ENCODE peak calls at places on chromosome 12, in nine cellular contexts. One of them, this sample, is unnamed.
A peak's percentile ranks its signal among the peaks of the same experiment; 100 is the strongest.

GRCh38 chr12:230925-231671 is 17.1 kb upstream of the SLC6A12 start:
- DNase-seq in body of pancreas: no peak
- DNase-seq in heart right ventricle: no peak
- DNase-seq in brain microvascular endothelial cell: no peak
- DNase-seq in right cardiac atrium: no peak
- DNase-seq in A549: no peak
- DNase-seq in heart left ventricle: no peak
- DNase-seq in Karpas-422: no peak
- DNase-seq in endothelial cell of umbilical vein: no peak
- DNase-seq in this sample: no peak

GRCh38 chr12:69719336-69720316 is 19.0 kb upstream of the RAB3IP start:
- DNase-seq in body of pancreas: no peak
- DNase-seq in heart right ventricle: no peak
- DNase-seq in brain microvascular endothelial cell: no peak
- DNase-seq in right cardiac atrium: no peak
- DNase-seq in A549: no peak
- DNase-seq in heart left ventricle: no peak
- DNase-seq in Karpas-422: no peak
- DNase-seq in endothelial cell of umbilical vein: no peak
- DNase-seq in this sample: no peak

GRCh38 chr12:6451348-6452244 is at the start of gene TAPBPL:
- DNase-seq in body of pancreas: peak; percentile 90
- DNase-seq in heart right ventricle: peak; percentile 90
- DNase-seq in brain microvascular endothelial cell: peak; percentile 70
- DNase-seq in right cardiac atrium: peak; percentile 86
- DNase-seq in A549: peak; percentile 47
- DNase-seq in heart left ventricle: peak; percentile 91
- DNase-seq in Karpas-422: peak; percentile 88
- DNase-seq in endothelial cell of umbilical vein: peak; percentile 89
- DNase-seq in this sample: peak; percentile 80

GRCh38 chr12:122318607-122319311 is 52.5 kb upstream of the VPS33A start:
- DNase-seq in body of pancreas: no peak
- DNase-seq in heart right ventricle: peak; percentile 37
- DNase-seq in brain microvascular endothelial cell: peak; percentile 68
- DNase-seq in right cardiac atrium: no peak
- DNase-seq in A549: peak; percentile 21
- DNase-seq in heart left ventricle: no peak
- DNase-seq in Karpas-422: no peak
- DNase-seq in endothelial cell of umbilical vein: peak; percentile 66
- DNase-seq in this sample: no peak

GRCh38 chr12:97301576-97301975 is 161.0 kb upstream of the RMST start:
- DNase-seq in body of pancreas: no peak
- DNase-seq in heart right ventricle: no peak
- DNase-seq in brain microvascular endothelial cell: no peak
- DNase-seq in right cardiac atrium: no peak
- DNase-seq in A549: no peak
- DNase-seq in heart left ventricle: no peak
- DNase-seq in Karpas-422: no peak
- DNase-seq in endothelial cell of umbilical vein: no peak
- DNase-seq in this sample: no peak

GRCh38 chr12:67697443-67697842 is 48.9 kb downstream of the DYRK2 start:
- DNase-seq in body of pancreas: no peak
- DNase-seq in heart right ventricle: no peak
- DNase-seq in brain microvascular endothelial cell: no peak
- DNase-seq in right cardiac atrium: no peak
- DNase-seq in A549: no peak
- DNase-seq in heart left ventricle: no peak
- DNase-seq in Karpas-422: no peak
- DNase-seq in endothelial cell of umbilical vein: no peak
- DNase-seq in this sample: no peak

GRCh38 chr12:57523706-57524614 is 1.3 kb downstream of the MBD6 start:
- DNase-seq in body of pancreas: no peak
- DNase-seq in heart right ventricle: no peak
- DNase-seq in brain microvascular endothelial cell: no peak
- DNase-seq in right cardiac atrium: no peak
- DNase-seq in A549: no peak
- DNase-seq in heart left ventricle: no peak
- DNase-seq in Karpas-422: peak; percentile 56
- DNase-seq in endothelial cell of umbilical vein: no peak
- DNase-seq in this sample: peak; percentile 36

GRCh38 chr12:64184216-64184615 is 37.9 kb downstream of the KICS2 start:
- DNase-seq in body of pancreas: no peak
- DNase-seq in heart right ventricle: no peak
- DNase-seq in brain microvascular endothelial cell: no peak
- DNase-seq in right cardiac atrium: no peak
- DNase-seq in A549: no peak
- DNase-seq in heart left ventricle: no peak
- DNase-seq in Karpas-422: no peak
- DNase-seq in endothelial cell of umbilical vein: no peak
- DNase-seq in this sample: no peak

GRCh38 chr12:58412466-58412865 is 471.1 kb downstream of the ATP23 start:
- DNase-seq in body of pancreas: no peak
- DNase-seq in heart right ventricle: no peak
- DNase-seq in brain microvascular endothelial cell: no peak
- DNase-seq in right cardiac atrium: no peak
- DNase-seq in A549: no peak
- DNase-seq in heart left ventricle: no peak
- DNase-seq in Karpas-422: no peak
- DNase-seq in endothelial cell of umbilical vein: no peak
- DNase-seq in this sample: no peak

GRCh38 chr12:22938323-22938722 is 313.4 kb downstream of the ETNK1 start:
- DNase-seq in body of pancreas: no peak
- DNase-seq in heart right ventricle: no peak
- DNase-seq in brain microvascular endothelial cell: no peak
- DNase-seq in right cardiac atrium: no peak
- DNase-seq in A549: no peak
- DNase-seq in heart left ventricle: no peak
- DNase-seq in Karpas-422: no peak
- DNase-seq in endothelial cell of umbilical vein: no peak
- DNase-seq in this sample: no peak

GRCh38 chr12:113812431-113813228 is 153.5 kb downstream of the RBM19 start:
- DNase-seq in body of pancreas: no peak
- DNase-seq in heart right ventricle: no peak
- DNase-seq in brain microvascular endothelial cell: no peak
- DNase-seq in right cardiac atrium: no peak
- DNase-seq in A549: no peak
- DNase-seq in heart left ventricle: no peak
- DNase-seq in Karpas-422: no peak
- DNase-seq in endothelial cell of umbilical vein: no peak
- DNase-seq in this sample: no peak

GRCh38 chr12:4997939-4998338 is 45.7 kb upstream of the KCNA5 start:
- DNase-seq in body of pancreas: no peak
- DNase-seq in heart right ventricle: peak; percentile 17
- DNase-seq in brain microvascular endothelial cell: peak; percentile 88
- DNase-seq in right cardiac atrium: peak; percentile 55
- DNase-seq in A549: peak; percentile 26
- DNase-seq in heart left ventricle: peak; percentile 67
- DNase-seq in Karpas-422: no peak
- DNase-seq in endothelial cell of umbilical vein: peak; percentile 17
- DNase-seq in this sample: no peak

GRCh38 chr12:53493610-53494391 is 5.5 kb downstream of the MAP3K12 start:
- DNase-seq in body of pancreas: no peak
- DNase-seq in heart right ventricle: no peak
- DNase-seq in brain microvascular endothelial cell: no peak
- DNase-seq in right cardiac atrium: no peak
- DNase-seq in A549: no peak
- DNase-seq in heart left ventricle: no peak
- DNase-seq in Karpas-422: no peak
- DNase-seq in endothelial cell of umbilical vein: no peak
- DNase-seq in this sample: no peak

GRCh38 chr12:88642675-88643431 is 62.6 kb upstream of the KITLG start:
- DNase-seq in body of pancreas: peak; percentile 22
- DNase-seq in heart right ventricle: no peak
- DNase-seq in brain microvascular endothelial cell: no peak
- DNase-seq in right cardiac atrium: no peak
- DNase-seq in A549: no peak
- DNase-seq in heart left ventricle: no peak
- DNase-seq in Karpas-422: no peak
- DNase-seq in endothelial cell of umbilical vein: no peak
- DNase-seq in this sample: no peak

GRCh38 chr12:88648625-88649024 is 68.4 kb upstream of the KITLG start:
- DNase-seq in body of pancreas: no peak
- DNase-seq in heart right ventricle: no peak
- DNase-seq in brain microvascular endothelial cell: no peak
- DNase-seq in right cardiac atrium: no peak
- DNase-seq in A549: no peak
- DNase-seq in heart left ventricle: no peak
- DNase-seq in Karpas-422: no peak
- DNase-seq in endothelial cell of umbilical vein: no peak
- DNase-seq in this sample: no peak

GRCh38 chr12:88643685-88644084 is 63.4 kb upstream of the KITLG start:
- DNase-seq in body of pancreas: no peak
- DNase-seq in heart right ventricle: no peak
- DNase-seq in brain microvascular endothelial cell: no peak
- DNase-seq in right cardiac atrium: no peak
- DNase-seq in A549: no peak
- DNase-seq in heart left ventricle: no peak
- DNase-seq in Karpas-422: no peak
- DNase-seq in endothelial cell of umbilical vein: no peak
- DNase-seq in this sample: no peak

GRCh38 chr12:88646824-88647223 is 66.6 kb upstream of the KITLG start:
- DNase-seq in body of pancreas: no peak
- DNase-seq in heart right ventricle: no peak
- DNase-seq in brain microvascular endothelial cell: no peak
- DNase-seq in right cardiac atrium: no peak
- DNase-seq in A549: no peak
- DNase-seq in heart left ventricle: no peak
- DNase-seq in Karpas-422: no peak
- DNase-seq in endothelial cell of umbilical vein: no peak
- DNase-seq in this sample: no peak

GRCh38 chr12:88644946-88645702 is 64.9 kb upstream of the KITLG start:
- DNase-seq in body of pancreas: no peak
- DNase-seq in heart right ventricle: no peak
- DNase-seq in brain microvascular endothelial cell: no peak
- DNase-seq in right cardiac atrium: no peak
- DNase-seq in A549: no peak
- DNase-seq in heart left ventricle: no peak
- DNase-seq in Karpas-422: no peak
- DNase-seq in endothelial cell of umbilical vein: no peak
- DNase-seq in this sample: no peak
- H3K27ac ChIP-seq in body of pancreas: no peak overlapping the region
- H3K27ac ChIP-seq in heart right ventricle: no peak overlapping the region
- H3K27ac ChIP-seq in brain microvascular endothelial cell: no peak overlapping the region
- H3K27ac ChIP-seq in right cardiac atrium: no peak overlapping the region
- H3K27ac ChIP-seq in A549: no peak overlapping the region
- H3K27ac ChIP-seq in heart left ventricle: no peak overlapping the region
- H3K27ac ChIP-seq in Karpas-422: no peak overlapping the region
- H3K27ac ChIP-seq in endothelial cell of umbilical vein: no peak overlapping the region
- H3K27ac ChIP-seq in this sample: no peak overlapping the region

GRCh38 chr12:75390899-75391538 is at the start of gene GLIPR1L2:
- DNase-seq in body of pancreas: peak; percentile 97
- DNase-seq in heart right ventricle: peak; percentile 95
- DNase-seq in brain microvascular endothelial cell: peak; percentile 97
- DNase-seq in right cardiac atrium: peak; percentile 97
- DNase-seq in A549: peak; percentile 99
- DNase-seq in heart left ventricle: peak; percentile 97
- DNase-seq in Karpas-422: peak; percentile 99
- DNase-seq in endothelial cell of umbilical vein: peak; percentile 98
- DNase-seq in this sample: peak; percentile 95

GRCh38 chr12:75389061-75389460 is 1.8 kb upstream of the GLIPR1L2 start:
- DNase-seq in body of pancreas: no peak
- DNase-seq in heart right ventricle: no peak
- DNase-seq in brain microvascular endothelial cell: peak; percentile 34
- DNase-seq in right cardiac atrium: no peak
- DNase-seq in A549: peak; percentile 16
- DNase-seq in heart left ventricle: no peak
- DNase-seq in Karpas-422: peak; percentile 49
- DNase-seq in endothelial cell of umbilical vein: peak; percentile 29
- DNase-seq in this sample: no peak

GRCh38 chr12:75390156-75390898 is 562 bp upstream of the GLIPR1L2 start:
- DNase-seq in body of pancreas: no peak
- DNase-seq in heart right ventricle: no peak
- DNase-seq in brain microvascular endothelial cell: no peak
- DNase-seq in right cardiac atrium: no peak
- DNase-seq in A549: no peak
- DNase-seq in heart left ventricle: no peak
- DNase-seq in Karpas-422: no peak
- DNase-seq in endothelial cell of umbilical vein: no peak
- DNase-seq in this sample: no peak

GRCh38 chr12:75389706-75390105 is 1.2 kb upstream of the GLIPR1L2 start:
- DNase-seq in body of pancreas: no peak
- DNase-seq in heart right ventricle: no peak
- DNase-seq in brain microvascular endothelial cell: no peak
- DNase-seq in right cardiac atrium: no peak
- DNase-seq in A549: no peak
- DNase-seq in heart left ventricle: no peak
- DNase-seq in Karpas-422: peak; percentile 42
- DNase-seq in endothelial cell of umbilical vein: peak; percentile 9
- DNase-seq in this sample: no peak
- H3K27ac ChIP-seq in body of pancreas: no peak overlapping the region
- H3K27ac ChIP-seq in heart right ventricle: peak overlapping the region; percentile 6
- H3K27ac ChIP-seq in brain microvascular endothelial cell: no peak overlapping the region
- H3K27ac ChIP-seq in right cardiac atrium: no peak overlapping the region
- H3K27ac ChIP-seq in A549: peak overlapping the region; percentile 9
- H3K27ac ChIP-seq in heart left ventricle: peak overlapping the region; percentile 91
- H3K27ac ChIP-seq in Karpas-422: peak overlapping the region; percentile 50
- H3K27ac ChIP-seq in endothelial cell of umbilical vein: peak overlapping the region; percentile 33
- H3K27ac ChIP-seq in this sample: peak overlapping the region; percentile 93

GRCh38 chr12:1761857-1762256 is 58.5 kb upstream of the LRTM2 start:
- DNase-seq in body of pancreas: no peak
- DNase-seq in heart right ventricle: no peak
- DNase-seq in brain microvascular endothelial cell: no peak
- DNase-seq in right cardiac atrium: no peak
- DNase-seq in A549: no peak
- DNase-seq in heart left ventricle: no peak
- DNase-seq in Karpas-422: no peak
- DNase-seq in endothelial cell of umbilical vein: no peak
- DNase-seq in this sample: no peak
- H3K27ac ChIP-seq in body of pancreas: no peak overlapping the region
- H3K27ac ChIP-seq in heart right ventricle: no peak overlapping the region
- H3K27ac ChIP-seq in brain microvascular endothelial cell: no peak overlapping the region
- H3K27ac ChIP-seq in right cardiac atrium: no peak overlapping the region
- H3K27ac ChIP-seq in A549: peak overlapping the region; percentile 82
- H3K27ac ChIP-seq in heart left ventricle: no peak overlapping the region
- H3K27ac ChIP-seq in Karpas-422: no peak overlapping the region
- H3K27ac ChIP-seq in endothelial cell of umbilical vein: no peak overlapping the region
- H3K27ac ChIP-seq in this sample: no peak overlapping the region

DNA sequence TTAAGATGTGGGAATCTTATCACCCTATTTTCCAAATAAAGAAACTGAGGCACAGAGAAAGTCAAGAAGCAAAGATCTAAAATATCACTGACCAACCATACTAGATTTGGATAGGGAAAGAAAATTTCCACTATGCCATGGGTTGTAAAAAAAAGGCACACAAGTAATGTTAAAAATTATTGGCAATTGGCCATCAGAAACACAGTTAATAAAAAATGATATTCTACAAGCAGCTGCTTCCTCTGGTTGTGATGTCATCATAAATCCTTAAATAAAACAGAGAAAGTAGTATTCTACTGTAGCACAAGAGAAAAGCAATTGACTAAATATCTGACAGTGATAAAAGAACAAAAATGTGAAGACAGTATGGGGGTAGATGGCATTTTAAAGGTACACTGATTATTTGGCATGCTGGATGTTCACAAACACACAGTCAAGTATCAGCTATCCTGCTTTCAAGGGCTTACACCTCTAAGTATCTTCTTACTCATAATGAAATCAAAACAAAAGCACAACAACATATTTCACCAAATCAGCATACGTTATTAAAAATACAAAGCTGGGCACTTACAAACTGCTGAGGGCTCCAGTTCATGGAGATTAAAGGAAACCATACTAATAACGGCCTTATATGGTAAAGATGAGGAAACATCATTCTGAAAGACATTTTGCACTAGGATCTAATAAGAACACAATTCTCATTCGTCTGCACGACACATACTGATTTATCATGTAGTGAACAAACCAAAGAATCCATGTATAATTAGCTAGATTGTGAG is 45.7 kb downstream of the CORO1C start:
- DNase-seq in body of pancreas: no peak
- DNase-seq in heart right ventricle: no peak
- DNase-seq in brain microvascular endothelial cell: no peak
- DNase-seq in right cardiac atrium: no peak
- DNase-seq in A549: no peak
- DNase-seq in heart left ventricle: no peak
- DNase-seq in Karpas-422: no peak
- DNase-seq in endothelial cell of umbilical vein: peak; percentile 92
- DNase-seq in this sample: no peak
- H3K27ac ChIP-seq in body of pancreas: no peak overlapping the region
- H3K27ac ChIP-seq in heart right ventricle: peak overlapping the region; percentile 34
- H3K27ac ChIP-seq in brain microvascular endothelial cell: peak overlapping the region; percentile 68
- H3K27ac ChIP-seq in right cardiac atrium: no peak overlapping the region
- H3K27ac ChIP-seq in A549: peak overlapping the region; percentile 12
- H3K27ac ChIP-seq in heart left ventricle: peak overlapping the region; percentile 94
- H3K27ac ChIP-seq in Karpas-422: no peak overlapping the region
- H3K27ac ChIP-seq in endothelial cell of umbilical vein: peak overlapping the region; percentile 50
- H3K27ac ChIP-seq in this sample: no peak overlapping the region

This sample was measured in ovary.